ENCODE peak calls at places on chromosomes 5 and 9, in nine cellular contexts. S is GM12878, E is sigmoid colon, O is testis, Y is cardiac muscle cell, T is lung, N is NB4, D is uterus, L is stomach. W is an unnamed sample.

GRCh38 chr9:108724669-108725068 is 131.1 kb downstream of the ACTL7B start:
- DNase-seq in S (no peak), E (no peak), O (no peak), Y (no peak), T (no peak), N (peak), D (no peak), L (no peak), W (no peak)

GRCh38 chr5:155953335-155953734 is 373.6 kb upstream of the SGCD start:
- DNase-seq in S (no peak), E (no peak), O (no peak), Y (peak), T (no peak), N (no peak), D (no peak), L (no peak), W (no peak)

GRCh38 chr5:27336817-27337216 is 298.4 kb upstream of the CDH9 start:
- DNase-seq in S (no peak), E (no peak), O (no peak), Y (no peak), T (no peak), N (no peak), D (no peak), L (no peak), W (no peak)

GRCh38 chr5:31036407-31036806 is 157.1 kb upstream of the CDH6 start:
- DNase-seq in S (no peak), E (no peak), O (no peak), Y (no peak), T (no peak), N (no peak), D (no peak), L (no peak), W (no peak)

GRCh38 chr9:89743576-89744254 is 138.9 kb downstream of the GADD45G start:
- DNase-seq in S (peak), E (no peak), O (no peak), Y (no peak), T (no peak), N (no peak), D (no peak), L (no peak), W (peak)

GRCh38 chr5:159801303-159801702 is 115.0 kb upstream of the ADRA1B start:
- DNase-seq in S (no peak), E (no peak), O (no peak), Y (no peak), T (no peak), N (no peak), D (no peak), L (no peak), W (no peak)

GRCh38 chr5:150066901-150067396 is 19.4 kb downstream of the CSF1R start:
- DNase-seq in S (no peak), E (peak), O (no peak), Y (no peak), T (no peak), N (peak), D (no peak), L (no peak), W (peak)

GRCh38 chr9:124285903-124286291 is 28.1 kb downstream of the NEK6 start:
- DNase-seq in S (peak), E (peak), O (peak), Y (no peak), T (peak), N (peak), D (peak), L (peak), W (peak)

GRCh38 chr9:122897969-122898368 is 7.2 kb downstream of the RC3H2 start:
- DNase-seq in S (no peak), E (no peak), O (no peak), Y (no peak), T (no peak), N (no peak), D (no peak), L (no peak), W (no peak)

GRCh38 chr5:106525438-106525837 is 1145.3 kb downstream of the EFNA5 start:
- DNase-seq in S (no peak), E (no peak), O (no peak), Y (no peak), T (no peak), N (no peak), D (no peak), L (no peak), W (peak)

GRCh38 chr9:129141066-129142041 is 30.1 kb downstream of the PTPA start:
- DNase-seq in S (peak), E (peak), O (peak), Y (no peak), T (peak), N (peak), D (peak), L (peak), W (peak)

GRCh38 chr9:2465921-2466460 is 155.6 kb upstream of the VLDLR start:
- DNase-seq in S (peak), E (no peak), O (no peak), Y (peak), T (no peak), N (no peak), D (no peak), L (no peak), W (peak)

GRCh38 chr5:73902327-73903051 is 276.5 kb downstream of the ARHGEF28 start:
- DNase-seq in S (peak), E (no peak), O (peak), Y (peak), T (no peak), N (peak), D (no peak), L (no peak), W (peak)

GRCh38 chr9:69981686-69982450 is 61.8 kb upstream of the MAMDC2 start:
- DNase-seq in S (no peak), E (no peak), O (no peak), Y (no peak), T (no peak), N (no peak), D (no peak), L (no peak), W (no peak)

GRCh38 chr5:148840531-148840930 is 14.1 kb downstream of the ADRB2 start:
- DNase-seq in S (no peak), E (no peak), O (no peak), Y (no peak), T (no peak), N (no peak), D (no peak), L (no peak), W (no peak)

GRCh38 chr5:150783422-150783928 is 4.9 kb downstream of the SMIM3 start:
- DNase-seq in S (peak), E (peak), O (no peak), Y (no peak), T (peak), N (peak), D (peak), L (peak), W (peak)

GRCh38 chr5:122415481-122416120 is 103.6 kb downstream of the SNCAIP start:
- DNase-seq in S (no peak), E (peak), O (peak), Y (peak), T (peak), N (peak), D (peak), L (peak), W (peak)

GRCh38 chr5:175555168-175555745 is 76.9 kb downstream of the SFXN1 start:
- DNase-seq in S (no peak), E (no peak), O (no peak), Y (no peak), T (no peak), N (no peak), D (no peak), L (no peak), W (no peak)

GRCh38 chr5:61330341-61330878 is 1.6 kb upstream of the ZSWIM6 start:
- DNase-seq in S (no peak), E (peak), O (peak), Y (no peak), T (peak), N (peak), D (peak), L (no peak), W (no peak)

GRCh38 chr9:75027187-75028107 is 646 bp downstream of the CARNMT1 start:
- DNase-seq in S (no peak), E (peak), O (peak), Y (peak), T (peak), N (peak), D (peak), L (peak), W (peak)

DNA sequence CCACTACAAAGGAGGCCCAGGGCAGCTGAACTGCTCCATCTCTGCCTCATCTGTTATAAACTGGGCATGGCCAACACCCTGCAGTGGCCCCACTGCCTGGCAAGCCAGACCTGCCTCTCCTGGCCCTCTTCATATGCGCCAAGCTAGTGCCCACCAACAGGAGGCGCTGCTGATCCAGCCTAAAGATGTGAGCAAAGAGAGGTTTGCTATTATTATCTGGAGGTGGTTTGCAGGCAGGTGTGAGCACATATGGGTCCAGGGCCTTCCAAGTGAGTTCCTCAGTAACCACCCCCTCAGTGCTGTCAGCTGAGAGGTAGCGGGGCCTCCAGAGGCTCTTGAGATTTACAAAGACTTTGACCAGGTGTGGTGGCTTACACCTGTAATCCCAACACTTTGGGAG is 232.2 kb downstream of the SYK start:
- DNase-seq in S (no peak), E (no peak), O (no peak), Y (peak), T (no peak), N (peak), D (no peak), L (no peak), W (peak)
- TF ChIP-seq CTCF in S (peak), E (no peak), O (no peak), Y (peak), T (no peak), N (peak), D (peak), L (no peak), W (peak)

DNA sequence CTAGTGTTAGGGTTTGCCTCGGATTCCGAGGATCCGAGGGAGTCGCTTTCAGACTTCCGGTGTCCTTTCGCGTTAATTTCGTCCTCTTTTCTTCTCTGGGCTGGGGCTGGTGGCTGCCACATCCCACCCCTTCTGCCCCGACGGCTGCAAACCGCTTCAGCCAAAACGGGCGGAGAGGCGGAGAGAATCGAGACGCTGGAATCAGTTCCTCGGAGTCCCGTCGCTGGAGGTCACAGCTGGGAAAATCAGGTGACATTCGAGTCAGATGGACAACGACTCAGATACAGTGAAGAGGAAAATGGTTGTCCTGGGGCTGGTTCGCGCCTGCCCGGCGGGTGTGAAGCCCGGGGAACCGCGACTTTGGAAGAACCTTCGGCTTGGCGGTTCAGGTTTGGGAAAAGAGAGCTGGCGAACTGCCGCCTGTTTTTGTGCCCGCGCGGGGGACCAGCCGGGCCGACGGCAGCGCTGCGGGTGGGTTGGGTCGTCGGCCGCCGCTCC is 8.9 kb upstream of the NKX2-5 start:
- DNase-seq in S (no peak), E (no peak), O (no peak), Y (no peak), T (no peak), N (no peak), D (no peak), L (no peak), W (no peak)
- H3K4me3 ChIP-seq in S (no peak), E (no peak), O (no peak), Y (peak), T (no peak), N (no peak), D (no peak), L (peak), W (no peak)

GRCh38 chr5:179405426-179406030 is 60.3 kb upstream of the ADAMTS2 start:
- DNase-seq in S (no peak), E (no peak), O (no peak), Y (no peak), T (no peak), N (no peak), D (no peak), L (no peak), W (no peak)

GRCh38 chr5:179406031-179406681 is 60.9 kb upstream of the ADAMTS2 start:
- DNase-seq in S (no peak), E (no peak), O (peak), Y (peak), T (no peak), N (no peak), D (peak), L (no peak), W (no peak)

GRCh38 chr5:179403426-179404147 is 58.3 kb upstream of the ADAMTS2 start:
- DNase-seq in S (no peak), E (no peak), O (no peak), Y (no peak), T (no peak), N (no peak), D (no peak), L (no peak), W (no peak)

GRCh38 chr5:179405054-179405416 is 59.8 kb upstream of the ADAMTS2 start:
- DNase-seq in S (no peak), E (no peak), O (no peak), Y (no peak), T (no peak), N (no peak), D (no peak), L (no peak), W (no peak)

DNA sequence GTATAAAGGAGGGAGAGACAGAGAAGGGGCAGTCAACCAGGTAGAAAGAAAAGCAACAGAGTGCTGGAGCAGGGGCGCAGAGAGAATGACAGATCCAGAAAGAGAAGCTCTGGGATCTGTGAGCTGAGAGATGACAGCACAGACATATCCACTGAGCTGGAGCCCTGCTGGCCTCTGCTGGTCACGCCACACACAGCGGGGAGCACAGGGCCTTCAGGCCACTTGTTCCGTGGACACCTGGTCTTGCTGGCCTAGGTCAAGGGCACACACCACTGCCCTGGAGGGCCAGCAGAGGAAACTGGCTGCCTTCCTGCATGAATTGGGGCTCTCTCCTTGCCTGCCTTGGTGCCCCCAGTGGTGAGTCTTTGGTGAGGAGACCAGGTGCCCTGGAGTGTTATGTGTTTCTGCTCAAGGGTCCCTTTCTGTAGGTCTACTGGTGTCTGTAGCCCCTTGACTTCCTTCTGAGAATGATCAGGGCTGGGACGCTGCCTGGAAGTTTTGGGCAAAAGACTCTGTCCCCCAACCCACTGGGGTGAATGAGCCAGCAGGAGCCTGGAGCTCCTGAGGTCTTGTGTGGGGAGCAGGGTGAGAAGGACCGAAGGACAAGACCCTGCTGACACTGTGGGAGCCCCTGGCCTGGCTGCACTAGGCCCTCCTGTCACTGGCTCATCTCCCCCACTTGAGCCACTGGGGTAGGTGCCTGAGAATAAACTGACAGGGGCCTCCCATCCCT is 59.2 kb upstream of the ADAMTS2 start:
- DNase-seq in S (no peak), E (no peak), O (peak), Y (peak), T (no peak), N (peak), D (no peak), L (no peak), W (no peak)
- TF ChIP-seq CTCF in S (no peak), E (no peak), O (peak), Y (peak), T (no peak), N (peak), D (peak), L (no peak), W (no peak)

GRCh38 chr5:65818592-65818991 is 96.6 kb downstream of the NLN start:
- DNase-seq in S (no peak), E (no peak), O (no peak), Y (no peak), T (no peak), N (no peak), D (no peak), L (peak), W (no peak)

GRCh38 chr5:65819215-65819904 is 97.4 kb downstream of the NLN start:
- DNase-seq in S (no peak), E (no peak), O (no peak), Y (no peak), T (no peak), N (no peak), D (no peak), L (no peak), W (no peak)

GRCh38 chr5:65819905-65820240 is 97.9 kb downstream of the NLN start:
- DNase-seq in S (no peak), E (no peak), O (no peak), Y (no peak), T (no peak), N (no peak), D (no peak), L (no peak), W (no peak)

GRCh38 chr5:65816729-65817128 is 94.7 kb downstream of the NLN start:
- DNase-seq in S (no peak), E (no peak), O (no peak), Y (no peak), T (no peak), N (peak), D (no peak), L (no peak), W (no peak)

DNA sequence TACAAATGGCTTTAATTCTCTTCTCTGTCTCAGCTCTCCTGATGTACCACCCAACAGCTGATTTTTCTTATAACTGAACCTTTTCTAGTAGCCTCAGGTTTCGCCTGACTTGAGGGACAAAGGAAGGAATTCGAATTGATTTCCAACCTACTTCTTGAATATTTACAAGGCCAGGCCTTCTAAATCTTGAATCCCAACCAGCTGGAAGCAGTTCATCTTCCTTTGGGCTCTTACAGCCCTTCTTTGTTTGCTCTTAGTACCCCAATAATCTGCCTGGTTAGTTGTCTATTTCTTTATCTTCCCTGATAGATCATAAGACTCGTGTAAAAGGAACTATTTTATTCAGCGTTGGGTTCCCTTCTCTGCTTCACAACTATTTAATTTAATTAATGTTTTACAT is 95.9 kb downstream of the NLN start:
- DNase-seq in S (no peak), E (no peak), O (no peak), Y (no peak), T (no peak), N (no peak), D (no peak), L (no peak), W (no peak)
- H3K4me3 ChIP-seq in S (no peak), E (no peak), O (no peak), Y (no peak), T (no peak), N (no peak), D (no peak), L (no peak), W (no peak)

DNA sequence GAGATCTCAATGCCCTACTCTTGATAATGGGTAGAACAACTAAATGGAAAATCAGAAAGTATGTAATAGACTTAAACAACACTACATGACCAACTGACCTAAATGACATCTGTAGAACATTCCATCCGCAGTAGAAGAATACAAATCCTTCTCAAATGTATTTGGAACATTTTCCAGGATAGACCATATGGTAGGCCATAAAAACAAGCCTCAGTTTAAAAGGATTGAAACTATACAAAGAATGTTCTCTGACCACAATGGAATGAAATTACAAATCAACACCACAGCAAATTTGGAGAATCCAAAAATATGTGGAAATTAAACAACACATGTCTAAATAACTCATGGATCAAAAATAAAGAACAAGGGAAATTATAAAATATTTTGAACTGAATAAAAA is 189.2 kb downstream of the NDUFS4 start:
- DNase-seq in S (no peak), E (no peak), O (no peak), Y (no peak), T (no peak), N (no peak), D (no peak), L (no peak), W (no peak)
- TF ChIP-seq CTCF in S (no peak), E (no peak), O (no peak), Y (no peak), T (no peak), N (no peak), D (no peak), L (no peak), W (no peak)

GRCh38 chr5:179257190-179257741 is 88.0 kb downstream of the ADAMTS2 start:
- DNase-seq in S (no peak), E (peak), O (peak), Y (no peak), T (no peak), N (no peak), D (peak), L (peak), W (no peak)
- H3K4me3 ChIP-seq in S (no peak), E (no peak), O (no peak), Y (no peak), T (no peak), N (no peak), D (no peak), L (no peak), W (no peak)

GRCh38 chr5:32916648-32917047 is 205.5 kb downstream of the NPR3 start:
- DNase-seq in S (no peak), E (no peak), O (peak), Y (no peak), T (no peak), N (peak), D (no peak), L (no peak), W (peak)
- TF ChIP-seq CTCF in S (peak), E (no peak), O (peak), Y (peak), T (peak), N (no peak), D (no peak), L (no peak), W (peak)

GRCh38 chr5:59485104-59485503 is 408.4 kb downstream of the PDE4D start:
- DNase-seq in S (no peak), E (no peak), O (no peak), Y (no peak), T (no peak), N (no peak), D (no peak), L (no peak), W (no peak)
- H3K4me3 ChIP-seq in S (no peak), E (no peak), O (no peak), Y (no peak), T (no peak), N (no peak), D (no peak), L (no peak), W (no peak)

W was measured in GM12865.